ENCODE peak calls at places on chromosomes 7 and 10, in eight cellular contexts. One of them, this sample, is unnamed.

GRCh38 chr7:13197501-13197900 is 510.1 kb downstream of the ARL4A start:
- DNase-seq in body of pancreas: no peak
- DNase-seq in ovary: no peak
- DNase-seq in transverse colon: no peak
- DNase-seq in heart left ventricle: no peak
- DNase-seq in stomach: no peak
- DNase-seq in IMR-90: peak; percentile 60
- DNase-seq in tibial nerve: no peak
- DNase-seq in this sample: no peak

GRCh38 chr7:121515651-121516401 is 119.7 kb upstream of the FAM3C start:
- DNase-seq in stomach: no peak
- DNase-seq in heart left ventricle: no peak
- DNase-seq in transverse colon: no peak
- DNase-seq in ovary: no peak
- DNase-seq in body of pancreas: no peak
- DNase-seq in IMR-90: no peak
- DNase-seq in tibial nerve: no peak
- DNase-seq in this sample: no peak

GRCh38 chr10:103478671-103479070 is 369 bp downstream of the CALHM3 start:
- DNase-seq in body of pancreas: no peak
- DNase-seq in heart left ventricle: no peak
- DNase-seq in tibial nerve: no peak
- DNase-seq in stomach: no peak
- DNase-seq in ovary: no peak
- DNase-seq in IMR-90: no peak
- DNase-seq in transverse colon: no peak
- DNase-seq in this sample: no peak

GRCh38 chr7:155361363-155361680 is 63.6 kb downstream of the INSIG1 start:
- DNase-seq in stomach: no peak
- DNase-seq in heart left ventricle: no peak
- DNase-seq in IMR-90: no peak
- DNase-seq in body of pancreas: no peak
- DNase-seq in transverse colon: no peak
- DNase-seq in ovary: no peak
- DNase-seq in tibial nerve: no peak
- DNase-seq in this sample: no peak

GRCh38 chr7:75971961-75972763 is 22.2 kb downstream of the TMEM120A start:
- DNase-seq in transverse colon: no peak
- DNase-seq in stomach: no peak
- DNase-seq in ovary: no peak
- DNase-seq in body of pancreas: peak; percentile 60
- DNase-seq in tibial nerve: no peak
- DNase-seq in IMR-90: no peak
- DNase-seq in heart left ventricle: peak; percentile 83
- DNase-seq in this sample: peak; percentile 92

GRCh38 chr10:70931168-70931805 is 42.9 kb upstream of the PCBD1 start:
- DNase-seq in transverse colon: no peak
- DNase-seq in ovary: no peak
- DNase-seq in IMR-90: peak; percentile 37
- DNase-seq in stomach: no peak
- DNase-seq in body of pancreas: no peak
- DNase-seq in heart left ventricle: no peak
- DNase-seq in tibial nerve: no peak
- DNase-seq in this sample: no peak

GRCh38 chr10:68330852-68331454 is 911 bp upstream of the HNRNPH3 start:
- DNase-seq in stomach: no peak
- DNase-seq in ovary: peak; percentile 63
- DNase-seq in IMR-90: peak; percentile 23
- DNase-seq in body of pancreas: peak; percentile 48
- DNase-seq in heart left ventricle: peak; percentile 45
- DNase-seq in transverse colon: peak; percentile 27
- DNase-seq in tibial nerve: no peak
- DNase-seq in this sample: peak; percentile 67

GRCh38 chr7:21867816-21868646 is 77.7 kb downstream of the CDCA7L start:
- DNase-seq in body of pancreas: no peak
- DNase-seq in IMR-90: no peak
- DNase-seq in ovary: no peak
- DNase-seq in tibial nerve: no peak
- DNase-seq in stomach: no peak
- DNase-seq in heart left ventricle: no peak
- DNase-seq in transverse colon: no peak
- DNase-seq in this sample: no peak

GRCh38 chr7:123580406-123581161 is 21.0 kb upstream of the ASB15 start:
- DNase-seq in tibial nerve: no peak
- DNase-seq in ovary: no peak
- DNase-seq in IMR-90: peak; percentile 42
- DNase-seq in transverse colon: no peak
- DNase-seq in stomach: no peak
- DNase-seq in heart left ventricle: no peak
- DNase-seq in body of pancreas: peak; percentile 32
- DNase-seq in this sample: no peak

GRCh38 chr7:80622531-80622930 is 15.9 kb upstream of the CD36 start:
- DNase-seq in tibial nerve: no peak
- DNase-seq in body of pancreas: no peak
- DNase-seq in transverse colon: no peak
- DNase-seq in IMR-90: peak; percentile 85
- DNase-seq in heart left ventricle: no peak
- DNase-seq in stomach: no peak
- DNase-seq in ovary: no peak
- DNase-seq in this sample: no peak

GRCh38 chr7:154383045-154383444 is 330.8 kb downstream of the DPP6 start:
- DNase-seq in ovary: no peak
- DNase-seq in transverse colon: no peak
- DNase-seq in heart left ventricle: no peak
- DNase-seq in IMR-90: no peak
- DNase-seq in stomach: no peak
- DNase-seq in body of pancreas: peak; percentile 52
- DNase-seq in tibial nerve: no peak
- DNase-seq in this sample: no peak

GRCh38 chr10:1372212-1372611 is 316.0 kb downstream of the WDR37 start:
- DNase-seq in stomach: no peak
- DNase-seq in ovary: no peak
- DNase-seq in body of pancreas: no peak
- DNase-seq in heart left ventricle: no peak
- DNase-seq in IMR-90: no peak
- DNase-seq in tibial nerve: no peak
- DNase-seq in transverse colon: no peak
- DNase-seq in this sample: no peak

GRCh38 chr10:659710-660141 is 29.7 kb downstream of the DIP2C start:
- DNase-seq in transverse colon: no peak
- DNase-seq in ovary: no peak
- DNase-seq in IMR-90: peak; percentile 87
- DNase-seq in stomach: no peak
- DNase-seq in tibial nerve: no peak
- DNase-seq in heart left ventricle: no peak
- DNase-seq in body of pancreas: no peak
- DNase-seq in this sample: no peak

GRCh38 chr7:151085329-151085690 is 965 bp upstream of the AGAP3 start:
- DNase-seq in ovary: no peak
- DNase-seq in transverse colon: no peak
- DNase-seq in tibial nerve: no peak
- DNase-seq in stomach: no peak
- DNase-seq in IMR-90: no peak
- DNase-seq in body of pancreas: peak; percentile 66
- DNase-seq in heart left ventricle: no peak
- DNase-seq in this sample: peak; percentile 65

GRCh38 chr10:47127188-47127587 is 172.8 kb upstream of the GDF10 start:
- DNase-seq in tibial nerve: no peak
- DNase-seq in transverse colon: no peak
- DNase-seq in body of pancreas: no peak
- DNase-seq in stomach: no peak
- DNase-seq in IMR-90: no peak
- DNase-seq in heart left ventricle: no peak
- DNase-seq in ovary: no peak
- DNase-seq in this sample: no peak

GRCh38 chr10:132669208-132669861 is 116.6 kb downstream of the NKX6-2 start:
- DNase-seq in heart left ventricle: no peak
- DNase-seq in ovary: no peak
- DNase-seq in transverse colon: no peak
- DNase-seq in body of pancreas: no peak
- DNase-seq in stomach: no peak
- DNase-seq in IMR-90: no peak
- DNase-seq in tibial nerve: no peak
- DNase-seq in this sample: peak; percentile 49

GRCh38 chr10:1626835-1627234 is 110.5 kb downstream of the ADARB2 start:
- DNase-seq in stomach: no peak
- DNase-seq in ovary: no peak
- DNase-seq in body of pancreas: no peak
- DNase-seq in heart left ventricle: no peak
- DNase-seq in IMR-90: no peak
- DNase-seq in transverse colon: no peak
- DNase-seq in tibial nerve: no peak
- DNase-seq in this sample: no peak

GRCh38 chr7:157401567-157402387 is 65.0 kb downstream of the DNAJB6 start:
- DNase-seq in tibial nerve: no peak
- DNase-seq in heart left ventricle: peak; percentile 26
- DNase-seq in IMR-90: no peak
- DNase-seq in stomach: no peak
- DNase-seq in transverse colon: no peak
- DNase-seq in body of pancreas: no peak
- DNase-seq in ovary: no peak
- DNase-seq in this sample: no peak
- TF ChIP-seq POLR2A in tibial nerve: no peak
- TF ChIP-seq POLR2A in heart left ventricle: no peak
- TF ChIP-seq POLR2A in IMR-90: no peak
- TF ChIP-seq POLR2A in stomach: no peak
- TF ChIP-seq POLR2A in transverse colon: no peak
- TF ChIP-seq POLR2A in body of pancreas: no peak
- TF ChIP-seq POLR2A in ovary: no peak
- TF ChIP-seq POLR2A in this sample: no peak

GRCh38 chr7:5704534-5704922 is 76.9 kb downstream of the RNF216 start:
- DNase-seq in heart left ventricle: peak; percentile 70
- DNase-seq in transverse colon: peak; percentile 79
- DNase-seq in IMR-90: peak; percentile 84
- DNase-seq in tibial nerve: peak; percentile 81
- DNase-seq in body of pancreas: peak; percentile 85
- DNase-seq in ovary: peak; percentile 81
- DNase-seq in stomach: peak; percentile 81
- DNase-seq in this sample: peak; percentile 82

GRCh38 chr7:5705318-5705717 is 76.1 kb downstream of the RNF216 start:
- DNase-seq in transverse colon: no peak
- DNase-seq in stomach: no peak
- DNase-seq in tibial nerve: no peak
- DNase-seq in heart left ventricle: no peak
- DNase-seq in body of pancreas: no peak
- DNase-seq in ovary: no peak
- DNase-seq in IMR-90: no peak
- DNase-seq in this sample: no peak

GRCh38 chr7:5709347-5709950 is 72.0 kb downstream of the RNF216 start:
- DNase-seq in ovary: no peak
- DNase-seq in heart left ventricle: no peak
- DNase-seq in IMR-90: peak; percentile 33
- DNase-seq in stomach: no peak
- DNase-seq in transverse colon: no peak
- DNase-seq in tibial nerve: no peak
- DNase-seq in body of pancreas: no peak
- DNase-seq in this sample: no peak

GRCh38 chr7:5711419-5711818 is 70.0 kb downstream of the RNF216 start:
- DNase-seq in stomach: no peak
- DNase-seq in tibial nerve: no peak
- DNase-seq in heart left ventricle: no peak
- DNase-seq in IMR-90: no peak
- DNase-seq in transverse colon: no peak
- DNase-seq in body of pancreas: no peak
- DNase-seq in ovary: no peak
- DNase-seq in this sample: no peak

DNA sequence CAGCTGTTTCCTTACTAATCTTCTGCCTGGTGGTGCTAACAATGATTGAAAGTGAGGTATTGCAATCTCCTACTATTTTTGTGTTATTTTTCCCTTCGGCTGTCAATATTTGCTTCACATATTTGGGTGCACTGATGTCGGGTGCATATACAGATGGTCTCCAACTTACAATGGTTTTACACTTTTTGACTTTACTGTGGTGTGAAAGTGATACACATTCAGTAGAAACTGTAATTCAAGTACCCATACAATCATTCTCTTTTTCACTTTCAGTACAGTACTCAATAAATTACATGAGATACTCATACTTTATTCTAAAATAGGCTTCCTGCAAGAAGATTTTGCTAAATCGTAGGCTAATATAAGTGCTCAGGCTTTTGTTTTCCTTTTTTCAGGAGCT is 73.2 kb downstream of the RNF216 start:
- DNase-seq in stomach: no peak
- DNase-seq in tibial nerve: no peak
- DNase-seq in IMR-90: no peak
- DNase-seq in transverse colon: no peak
- DNase-seq in heart left ventricle: no peak
- DNase-seq in body of pancreas: no peak
- DNase-seq in ovary: no peak
- DNase-seq in this sample: no peak
- H3K36me3 ChIP-seq in stomach: peaks cover 41% of the 10 kb centered on the region
- H3K36me3 ChIP-seq in tibial nerve: peaks cover 12% of the 10 kb centered on the region
- H3K36me3 ChIP-seq in IMR-90: peaks cover 46% of the 10 kb centered on the region
- H3K36me3 ChIP-seq in transverse colon: peaks cover 26% of the 10 kb centered on the region
- H3K36me3 ChIP-seq in heart left ventricle: peaks cover 18% of the 10 kb centered on the region
- H3K36me3 ChIP-seq in body of pancreas: peaks cover 15% of the 10 kb centered on the region
- H3K36me3 ChIP-seq in ovary: no peaks in the 10 kb centered on the region
- H3K36me3 ChIP-seq in this sample: peaks cover 64% of the 10 kb centered on the region

GRCh38 chr10:101782811-101783735 is at the start of gene NPM3:
- DNase-seq in IMR-90: peak; percentile 70
- DNase-seq in ovary: peak; percentile 81
- DNase-seq in body of pancreas: peak; percentile 87
- DNase-seq in heart left ventricle: peak; percentile 85
- DNase-seq in transverse colon: peak; percentile 86
- DNase-seq in tibial nerve: peak; percentile 65
- DNase-seq in stomach: peak; percentile 81
- DNase-seq in this sample: peak; percentile 89
- TF ChIP-seq POLR2A in IMR-90: peak; percentile 59
- TF ChIP-seq POLR2A in ovary: no peak
- TF ChIP-seq POLR2A in body of pancreas: no peak
- TF ChIP-seq POLR2A in heart left ventricle: no peak
- TF ChIP-seq POLR2A in transverse colon: peak; percentile 18
- TF ChIP-seq POLR2A in tibial nerve: no peak
- TF ChIP-seq POLR2A in stomach: no peak
- TF ChIP-seq POLR2A in this sample: no peak

GRCh38 chr7:105001652-105002184 is 12.3 kb upstream of the KMT2E start:
- DNase-seq in ovary: no peak
- DNase-seq in stomach: no peak
- DNase-seq in tibial nerve: no peak
- DNase-seq in body of pancreas: no peak
- DNase-seq in transverse colon: no peak
- DNase-seq in IMR-90: no peak
- DNase-seq in heart left ventricle: no peak
- DNase-seq in this sample: no peak

GRCh38 chr7:105000927-105001336 is 13.1 kb upstream of the KMT2E start:
- DNase-seq in transverse colon: no peak
- DNase-seq in heart left ventricle: no peak
- DNase-seq in IMR-90: no peak
- DNase-seq in stomach: no peak
- DNase-seq in tibial nerve: no peak
- DNase-seq in body of pancreas: no peak
- DNase-seq in ovary: no peak
- DNase-seq in this sample: no peak

GRCh38 chr7:104993217-104993857 is 20.7 kb upstream of the KMT2E start:
- DNase-seq in stomach: no peak
- DNase-seq in ovary: no peak
- DNase-seq in tibial nerve: no peak
- DNase-seq in IMR-90: no peak
- DNase-seq in heart left ventricle: no peak
- DNase-seq in transverse colon: no peak
- DNase-seq in body of pancreas: no peak
- DNase-seq in this sample: no peak

GRCh38 chr7:105000190-105000589 is 13.8 kb upstream of the KMT2E start:
- DNase-seq in heart left ventricle: no peak
- DNase-seq in stomach: no peak
- DNase-seq in tibial nerve: no peak
- DNase-seq in body of pancreas: no peak
- DNase-seq in transverse colon: no peak
- DNase-seq in ovary: no peak
- DNase-seq in IMR-90: no peak
- DNase-seq in this sample: no peak

GRCh38 chr7:104998040-104998752 is 15.8 kb upstream of the KMT2E start:
- DNase-seq in IMR-90: no peak
- DNase-seq in ovary: no peak
- DNase-seq in stomach: no peak
- DNase-seq in body of pancreas: no peak
- DNase-seq in transverse colon: no peak
- DNase-seq in tibial nerve: no peak
- DNase-seq in heart left ventricle: no peak
- DNase-seq in this sample: no peak
- H3K36me3 ChIP-seq in IMR-90: peaks cover 9% of the 10 kb centered on the region
- H3K36me3 ChIP-seq in ovary: no peaks in the 10 kb centered on the region
- H3K36me3 ChIP-seq in stomach: no peaks in the 10 kb centered on the region
- H3K36me3 ChIP-seq in body of pancreas: no peaks in the 10 kb centered on the region
- H3K36me3 ChIP-seq in transverse colon: no peaks in the 10 kb centered on the region
- H3K36me3 ChIP-seq in tibial nerve: no peaks in the 10 kb centered on the region
- H3K36me3 ChIP-seq in heart left ventricle: no peaks in the 10 kb centered on the region
- H3K36me3 ChIP-seq in this sample: no peaks in the 10 kb centered on the region

This sample was measured in suprapubic skin.